ENCODE peak calls at places on chromosomes 6 and 20, in five cellular contexts. T is CD8-positive, alpha-beta memory T cell; Z is adrenal gland; I is GM12878; F is left ventricle myocardium inferior. K is an unnamed sample. For H3K4me1, the result is how much of the 10 kb centered on the place peaks cover.

GRCh38 chr20:61871913-61872312 is 193.8 kb downstream of the TAF4 start:
- DNase-seq in T (no peak), Z (no peak), I (no peak), F (no peak), K (no peak)

GRCh38 chr6:133410628-133411027 is 169.5 kb downstream of the EYA4 start:
- DNase-seq in T (no peak), Z (no peak), I (no peak), F (no peak), K (no peak)

GRCh38 chr6:16731503-16732018 is 29.7 kb downstream of the ATXN1 start:
- DNase-seq in T (no peak), Z (no peak), I (peak), F (no peak), K (no peak)

GRCh38 chr6:70210462-70210861 is 92.4 kb downstream of the COL9A1 start:
- DNase-seq in T (no peak), Z (no peak), I (no peak), F (no peak), K (no peak)

GRCh38 chr6:63923139-63923739 is 287.6 kb downstream of the PHF3 start:
- DNase-seq in T (no peak), Z (no peak), I (no peak), F (no peak), K (no peak)

GRCh38 chr20:36827541-36828279 is 48.2 kb upstream of the TLDC2 start:
- DNase-seq in T (no peak), Z (peak), I (peak), F (peak), K (no peak)

GRCh38 chr20:34222208-34222607 is 19.0 kb upstream of the ASIP start:
- DNase-seq in T (no peak), Z (no peak), I (no peak), F (no peak), K (no peak)

GRCh38 chr6:11366183-11366933 is 133.9 kb upstream of the NEDD9 start:
- DNase-seq in T (peak), Z (no peak), I (peak), F (no peak), K (no peak)

GRCh38 chr6:129312865-129313264 is 397.1 kb downstream of the ARHGAP18 start:
- DNase-seq in T (no peak), Z (no peak), I (no peak), F (no peak), K (no peak)

GRCh38 chr6:5999688-6000608 is 6.8 kb downstream of the NRN1 start:
- DNase-seq in T (no peak), Z (no peak), I (no peak), F (no peak), K (no peak)

GRCh38 chr6:63883597-63883996 is 248.0 kb downstream of the PHF3 start:
- DNase-seq in T (no peak), Z (no peak), I (no peak), F (no peak), K (no peak)

GRCh38 chr6:45326698-45327417 is 1.3 kb upstream of the RUNX2 start:
- DNase-seq in T (no peak), Z (no peak), I (no peak), F (no peak), K (no peak)

GRCh38 chr20:57680131-57680716 is 29.6 kb downstream of the PMEPA1 start:
- DNase-seq in T (no peak), Z (no peak), I (peak), F (no peak), K (no peak)
- H3K27ac ChIP-seq in T (no peak), Z (no peak), I (peak), F (no peak), K (no peak)

DNA sequence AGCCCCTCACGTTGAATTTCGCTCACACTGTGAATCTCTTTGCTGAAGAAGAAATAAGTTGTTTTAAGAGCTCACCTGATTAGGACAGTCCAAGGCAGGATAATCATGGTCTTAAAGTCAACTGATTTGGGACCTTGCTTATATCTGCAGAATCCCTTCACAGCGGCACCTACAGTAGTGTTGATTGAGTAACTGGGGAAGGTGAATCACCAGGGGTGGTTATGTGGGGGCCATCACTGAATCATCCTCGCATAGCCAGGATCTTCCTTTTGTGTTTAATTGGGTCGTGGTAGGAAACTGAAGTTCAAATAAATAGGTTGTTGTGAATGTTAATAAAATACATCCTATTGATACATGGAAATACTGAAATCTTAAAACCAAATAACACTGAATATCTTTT is 20.2 kb upstream of the MICA start:
- DNase-seq in T (no peak), Z (no peak), I (no peak), F (no peak), K (no peak)
- H3K4me1 ChIP-seq in T (under half), Z (under half), I (under half), F (under half), K (under half)

GRCh38 chr20:38286586-38287502 is 17.1 kb upstream of the BPI start:
- DNase-seq in T (no peak), Z (peak), I (no peak), F (peak), K (no peak)
- H3K27ac ChIP-seq in T (no peak), Z (no peak), I (no peak), F (peak), K (no peak)

GRCh38 chr20:3135507-3136070 is 24.1 kb downstream of the FASTKD5 start:
- DNase-seq in T (no peak), Z (no peak), I (no peak), F (no peak), K (no peak)

GRCh38 chr20:3130051-3130600 is 29.5 kb downstream of the FASTKD5 start:
- DNase-seq in T (no peak), Z (no peak), I (no peak), F (no peak), K (no peak)

GRCh38 chr20:3137492-3137891 is 22.2 kb downstream of the FASTKD5 start:
- DNase-seq in T (no peak), Z (no peak), I (no peak), F (no peak), K (no peak)

GRCh38 chr20:3133156-3133555 is 26.5 kb downstream of the FASTKD5 start:
- DNase-seq in T (no peak), Z (peak), I (no peak), F (no peak), K (no peak)

GRCh38 chr20:3134151-3134550 is 25.5 kb downstream of the FASTKD5 start:
- DNase-seq in T (no peak), Z (no peak), I (no peak), F (no peak), K (no peak)
- H3K4me1 ChIP-seq in T (under half), Z (under half), I (under half), F (under half), K (under half)